ENCODE peak calls at places on chromosomes 2 and 18, in eight cellular contexts. Y is neural progenitor cell; I is CD4-positive, alpha-beta T cell; A is GM23338; K is PC-9; M is uterus; Q is heart right ventricle; X is AG09319. R is an unnamed sample.

GRCh38 chr2:47631840-47632398 is 151.0 kb upstream of the MSH6 start:
- DNase-seq in K (peak), I (no peak), Y (no peak), M (no peak), A (no peak), Q (no peak), X (no peak), R (peak)

GRCh38 chr2:146321175-146321574 is 1523.7 kb upstream of the ACVR2A start:
- DNase-seq in A (peak), M (no peak), Y (peak), K (no peak), I (no peak), X (no peak), Q (no peak), R (no peak)

GRCh38 chr2:168935810-168936581 is 34.9 kb downstream of the G6PC2 start:
- DNase-seq in K (no peak), X (no peak), A (no peak), M (no peak), Y (no peak), I (no peak), Q (no peak), R (peak)

GRCh38 chr18:58721586-58722160 is 50.4 kb downstream of the MALT1 start:
- DNase-seq in X (no peak), Y (no peak), Q (peak), M (no peak), K (no peak), A (no peak), I (no peak), R (peak)

GRCh38 chr2:222576390-222577081 is 79.4 kb downstream of the FARSB start:
- DNase-seq in I (no peak), K (no peak), A (no peak), X (no peak), M (no peak), Y (no peak), Q (no peak), R (no peak)

GRCh38 chr2:133107436-133107835 is 437.4 kb upstream of the LYPD1 start:
- DNase-seq in Y (no peak), A (no peak), M (no peak), K (no peak), X (no peak), Q (peak), I (no peak), R (no peak)

GRCh38 chr18:58303363-58303762 is 259.3 kb downstream of the NEDD4L start:
- DNase-seq in X (no peak), M (no peak), K (no peak), A (no peak), Y (no peak), Q (no peak), I (no peak), R (no peak)

GRCh38 chr2:24409700-24410556 is 49.6 kb upstream of the ITSN2 start:
- DNase-seq in Q (no peak), I (peak), A (peak), X (peak), M (no peak), Y (peak), K (peak), R (peak)

GRCh38 chr2:103435010-103435409 is 673.2 kb downstream of the TMEM182 start:
- DNase-seq in X (no peak), K (no peak), I (no peak), Y (no peak), M (no peak), Q (no peak), A (no peak), R (no peak)

GRCh38 chr18:75823376-75823950 is 396.0 kb upstream of the SMIM21 start:
- DNase-seq in K (no peak), A (no peak), Q (no peak), M (no peak), I (no peak), Y (no peak), X (no peak), R (no peak)

GRCh38 chr2:216562689-216563435 is 64.2 kb downstream of the RPL37A start:
- DNase-seq in X (no peak), Y (no peak), M (no peak), I (no peak), K (no peak), Q (no peak), A (peak), R (no peak)

GRCh38 chr2:20224716-20225293 is at the start of gene SDC1:
- DNase-seq in I (no peak), M (peak), X (no peak), K (no peak), Y (peak), A (peak), Q (peak), R (peak)

GRCh38 chr18:8705280-8705940 is at the start of gene MTCL1:
- DNase-seq in M (no peak), Q (no peak), Y (peak), I (no peak), X (no peak), A (peak), K (peak), R (peak)

GRCh38 chr2:165610591-165611029 is 141.1 kb downstream of the CSRNP3 start:
- DNase-seq in I (no peak), A (peak), M (no peak), X (no peak), K (no peak), Y (no peak), Q (no peak), R (no peak)

GRCh38 chr2:223599646-223600009 is 2.5 kb downstream of the SCG2 start:
- DNase-seq in A (no peak), K (no peak), Q (no peak), X (no peak), Y (no peak), M (no peak), I (no peak), R (no peak)

GRCh38 chr18:36127866-36128845 is 984 bp downstream of the SLC39A6 start:
- DNase-seq in M (no peak), Y (peak), A (peak), Q (no peak), I (no peak), K (no peak), X (no peak), R (peak)

GRCh38 chr2:236928353-236929153 is 157.1 kb upstream of the COPS8 start:
- DNase-seq in A (no peak), Y (no peak), Q (no peak), I (no peak), K (no peak), X (no peak), M (no peak), R (no peak)

GRCh38 chr2:168188011-168188410 is 59.4 kb downstream of the STK39 start:
- DNase-seq in I (no peak), A (no peak), X (no peak), K (no peak), Y (no peak), Q (no peak), M (no peak), R (no peak)

GRCh38 chr18:23619388-23619873 is 33.1 kb upstream of the NPC1 start:
- DNase-seq in Y (peak), X (no peak), Q (peak), I (no peak), K (no peak), A (peak), M (peak), R (peak)

DNA sequence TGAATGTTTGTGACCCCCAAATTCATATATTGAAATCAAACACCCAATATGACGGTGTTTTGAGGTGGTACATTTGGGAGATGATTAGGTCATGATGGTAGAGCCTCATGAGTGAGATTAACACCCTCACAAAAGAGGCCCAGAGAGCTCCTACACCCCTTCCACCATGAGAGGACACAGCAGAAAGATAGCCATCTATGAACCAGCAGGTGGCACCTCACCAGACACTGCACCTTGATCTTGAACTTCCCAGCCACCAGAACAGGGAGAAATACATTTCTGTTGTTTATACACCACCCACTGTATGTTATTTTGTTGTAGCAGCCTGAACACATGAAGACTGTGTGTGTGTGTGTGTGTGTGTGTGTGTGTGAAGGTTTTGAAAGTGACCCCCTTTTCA is 58.1 kb downstream of the ST3GAL5 start:
- DNase-seq in Q (no peak), K (no peak), M (no peak), A (no peak), I (no peak), Y (no peak), X (no peak), R (no peak)
- TF ChIP-seq CTCF in Q (no peak), K (no peak), M (no peak), A (no peak), I (peak), Y (no peak), X (peak), R (no peak)

GRCh38 chr18:62337336-62337735 is 12.2 kb downstream of the TNFRSF11A start:
- DNase-seq in K (no peak), I (no peak), X (no peak), Q (no peak), M (no peak), A (no peak), Y (no peak), R (no peak)

GRCh38 chr18:62334110-62334509 is 9.0 kb downstream of the TNFRSF11A start:
- DNase-seq in Q (no peak), M (no peak), I (no peak), X (no peak), A (no peak), K (no peak), Y (no peak), R (peak)

GRCh38 chr18:62335494-62335893 is 10.4 kb downstream of the TNFRSF11A start:
- DNase-seq in K (no peak), X (no peak), A (no peak), M (no peak), Q (no peak), Y (no peak), I (no peak), R (no peak)

GRCh38 chr18:62338446-62339105 is 13.5 kb downstream of the TNFRSF11A start:
- DNase-seq in I (no peak), A (no peak), M (no peak), K (no peak), X (no peak), Y (peak), Q (no peak), R (no peak)

GRCh38 chr18:62336618-62337017 is 11.5 kb downstream of the TNFRSF11A start:
- DNase-seq in M (no peak), Y (no peak), A (no peak), I (no peak), Q (no peak), K (no peak), X (no peak), R (no peak)
- TF ChIP-seq CTCF in M (no peak), Y (no peak), A (no peak), I (no peak), Q (no peak), K (no peak), X (no peak), R (no peak)

DNA sequence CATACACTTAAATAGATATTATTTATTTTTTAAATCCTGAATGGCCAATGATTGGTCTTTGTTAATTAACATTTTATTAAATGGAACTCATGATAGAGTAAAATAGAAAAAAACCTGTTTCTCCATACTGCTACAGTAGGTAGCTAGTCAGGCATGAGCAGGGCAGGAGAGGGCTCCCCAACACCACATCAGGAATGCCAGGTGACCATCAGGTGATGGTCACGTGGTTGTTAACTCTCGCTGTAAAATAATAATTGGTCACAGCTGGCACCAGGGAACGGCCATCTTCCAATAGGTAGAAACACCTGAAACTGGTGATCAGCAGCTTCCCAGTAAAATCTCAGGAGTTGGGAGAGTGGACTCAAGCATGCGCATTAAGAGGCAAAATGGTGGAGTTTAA is 172.2 kb downstream of the MEIS1 start:
- DNase-seq in X (no peak), Y (no peak), I (no peak), A (no peak), M (no peak), Q (no peak), K (no peak), R (no peak)
- TF ChIP-seq CTCF in X (no peak), Y (no peak), I (no peak), A (peak), M (no peak), Q (no peak), K (no peak), R (no peak)

DNA sequence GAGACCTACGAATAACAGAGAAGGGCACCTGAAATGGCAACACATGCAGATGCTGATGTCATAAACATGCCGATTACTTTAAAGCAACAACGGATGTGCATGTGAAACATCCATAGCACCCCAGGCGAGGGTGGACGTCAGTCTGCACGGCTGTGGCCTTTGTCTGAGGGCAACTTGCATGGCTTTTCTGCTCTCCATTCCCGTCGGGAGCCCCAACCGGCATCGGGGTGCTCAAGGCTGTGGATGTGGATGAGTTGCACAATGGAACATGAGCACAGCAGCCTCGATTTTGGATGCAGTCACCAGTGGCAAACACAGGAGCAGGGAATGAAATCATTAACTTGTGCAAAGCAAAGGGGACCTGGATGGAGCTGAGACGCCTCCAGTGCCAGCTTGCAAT is 298.2 kb upstream of the SALL3 start:
- DNase-seq in A (no peak), Q (no peak), I (no peak), X (no peak), M (no peak), Y (no peak), K (no peak), R (no peak)
- TF ChIP-seq CTCF in A (no peak), Q (no peak), I (no peak), X (no peak), M (no peak), Y (no peak), K (no peak), R (no peak)

GRCh38 chr18:78580835-78581339 is 398.7 kb upstream of the SALL3 start:
- DNase-seq in X (no peak), Q (no peak), K (no peak), Y (no peak), A (no peak), M (no peak), I (no peak), R (no peak)
- TF ChIP-seq CTCF in X (no peak), Q (no peak), K (no peak), Y (peak), A (no peak), M (no peak), I (no peak), R (no peak)

DNA sequence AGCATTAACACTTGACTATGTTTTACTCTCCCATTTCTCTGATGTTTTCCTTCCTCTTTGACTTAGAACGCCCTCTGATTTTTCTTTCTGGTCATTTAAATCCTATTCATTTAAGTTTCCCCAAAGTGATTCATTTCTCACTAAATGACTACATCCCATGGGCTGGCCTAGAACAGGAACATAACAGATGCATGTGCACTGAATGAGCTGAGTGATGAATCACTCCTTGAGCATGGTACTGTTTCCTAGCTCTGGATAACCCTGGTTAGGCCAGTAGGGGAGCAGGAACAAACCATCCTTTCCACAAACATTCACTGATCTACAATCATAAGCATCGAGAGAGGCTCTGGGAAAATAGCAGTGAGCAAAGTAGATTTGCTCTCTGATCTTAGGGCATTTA is 221.9 kb upstream of the SETBP1 start:
- DNase-seq in Q (no peak), M (no peak), A (no peak), X (no peak), Y (no peak), K (no peak), I (no peak), R (peak)
- TF ChIP-seq CTCF in Q (no peak), M (no peak), A (no peak), X (peak), Y (no peak), K (no peak), I (no peak), R (peak)

GRCh38 chr18:77067315-77068061 is 65.1 kb downstream of the MBP start:
- DNase-seq in Y (no peak), K (peak), M (peak), X (peak), Q (peak), A (no peak), I (no peak), R (peak)
- TF ChIP-seq CTCF in Y (no peak), K (peak), M (no peak), X (no peak), Q (no peak), A (no peak), I (no peak), R (peak)

DNA sequence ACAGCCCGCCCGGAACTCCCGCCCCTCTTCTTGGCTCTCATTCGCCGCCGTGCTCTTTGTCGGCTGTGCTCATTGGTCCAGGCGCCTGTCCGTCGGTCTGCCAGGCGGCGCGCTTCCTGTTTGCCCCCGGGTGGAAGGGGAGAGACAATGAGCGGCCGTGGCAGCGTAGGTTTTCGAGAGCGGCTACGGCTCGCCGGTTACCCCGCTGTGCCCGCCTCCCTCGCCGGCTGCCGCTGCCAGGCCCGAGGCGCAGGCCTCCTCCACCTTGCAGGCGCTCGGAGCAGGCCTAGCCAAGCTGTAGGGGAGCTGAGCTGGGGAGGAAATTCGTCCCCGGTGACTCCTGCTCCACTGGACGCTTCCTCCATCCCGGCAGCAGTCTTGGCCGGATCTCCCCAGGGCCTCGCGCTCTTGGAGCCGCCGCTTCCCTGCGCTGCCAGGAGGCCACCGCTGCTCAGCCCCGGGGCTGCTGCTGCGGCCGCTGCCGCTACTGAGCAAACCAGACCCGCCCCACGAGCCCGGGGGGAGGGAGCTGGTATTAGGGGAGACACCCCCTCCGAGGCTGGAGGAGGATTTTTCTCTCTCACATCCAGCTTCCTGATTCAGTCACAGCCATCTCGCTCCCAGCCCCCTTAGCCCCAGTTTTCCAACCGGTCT is at the start of gene SP3:
- DNase-seq in I (peak), A (peak), X (peak), M (peak), Q (peak), Y (peak), K (peak), R (peak)
- TF ChIP-seq CTCF in I (no peak), A (no peak), X (no peak), M (no peak), Q (no peak), Y (no peak), K (no peak), R (peak)

GRCh38 chr2:45104429-45104828 is 95.2 kb upstream of the SIX2 start:
- DNase-seq in K (no peak), A (no peak), Y (no peak), M (no peak), Q (no peak), X (no peak), I (no peak), R (no peak)
- TF ChIP-seq CTCF in K (no peak), A (no peak), Y (no peak), M (no peak), Q (no peak), X (no peak), I (no peak), R (no peak)